ENCODE peak calls at places on chromosomes 7 and 10, in four cellular contexts. L is nephron progenitor cell, Y is astrocyte, K is prostate gland. C is an unnamed sample.

GRCh38 chr7:632831-633210 is 93.7 kb upstream of the DNAAF5 start:
- DNase-seq in L (no peak), Y (no peak), K (no peak), C (no peak)

GRCh38 chr7:155412416-155413253 is 45.3 kb upstream of the EN2 start:
- DNase-seq in L (peak), Y (no peak), K (peak), C (peak)

GRCh38 chr7:153399554-153399940 is 640.0 kb downstream of the ACTR3B start:
- DNase-seq in L (no peak), Y (no peak), K (no peak), C (no peak)

GRCh38 chr7:82359426-82359825 is 84.2 kb downstream of the CACNA2D1 start:
- DNase-seq in L (no peak), Y (no peak), K (no peak), C (no peak)

GRCh38 chr10:69327463-69328345 is 49.4 kb downstream of the HK1 start:
- DNase-seq in L (no peak), Y (peak), K (peak), C (peak)

GRCh38 chr7:105924950-105925349 is 38.1 kb upstream of the CDHR3 start:
- DNase-seq in L (no peak), Y (no peak), K (no peak), C (no peak)

GRCh38 chr7:93148135-93148534 is at the start of gene SAMD9L:
- DNase-seq in L (no peak), Y (no peak), K (no peak), C (peak)

GRCh38 chr7:130124711-130125110 is 54.4 kb downstream of the KLHDC10 start:
- DNase-seq in L (no peak), Y (no peak), K (no peak), C (no peak)

GRCh38 chr7:104652865-104653264 is 324.5 kb downstream of the LHFPL3 start:
- DNase-seq in L (no peak), Y (no peak), K (no peak), C (no peak)

GRCh38 chr10:30600005-30600404 is 29.5 kb downstream of the LYZL2 start:
- DNase-seq in L (no peak), Y (no peak), K (no peak), C (no peak)

GRCh38 chr10:122279725-122280141 is 8.6 kb downstream of the BTBD16 start:
- DNase-seq in L (peak), Y (peak), K (no peak), C (no peak)

GRCh38 chr10:35643151-35643975 is 1.3 kb upstream of the FZD8 start:
- DNase-seq in L (peak), Y (peak), K (peak), C (peak)

GRCh38 chr7:148255333-148255732 is 335.2 kb upstream of the C7orf33 start:
- DNase-seq in L (no peak), Y (no peak), K (no peak), C (no peak)

GRCh38 chr10:113228570-113228969 is 278.5 kb downstream of the TCF7L2 start:
- DNase-seq in L (no peak), Y (peak), K (no peak), C (no peak)

GRCh38 chr7:22855049-22855392 is 32.4 kb upstream of the TOMM7 start:
- DNase-seq in L (no peak), Y (no peak), K (no peak), C (no peak)

GRCh38 chr7:22854158-22855048 is 31.8 kb upstream of the TOMM7 start:
- DNase-seq in L (peak), Y (peak), K (peak), C (peak)

GRCh38 chr7:22851140-22851539 is 28.5 kb upstream of the TOMM7 start:
- DNase-seq in L (no peak), Y (no peak), K (no peak), C (no peak)

GRCh38 chr7:22853138-22853537 is 30.5 kb upstream of the TOMM7 start:
- DNase-seq in L (no peak), Y (no peak), K (no peak), C (no peak)

GRCh38 chr7:22853674-22854157 is 31.1 kb upstream of the TOMM7 start:
- DNase-seq in L (no peak), Y (no peak), K (peak), C (peak)
- TF ChIP-seq CTCF in L (no peak), Y (no peak), K (peak), C (no peak)

GRCh38 chr10:74099836-74100235 is 50.8 kb downstream of the AP3M1 start:
- DNase-seq in L (no peak), Y (no peak), K (peak), C (no peak)

GRCh38 chr10:74104996-74105395 is 45.6 kb downstream of the AP3M1 start:
- DNase-seq in L (no peak), Y (no peak), K (no peak), C (no peak)

GRCh38 chr10:74104480-74104879 is 46.1 kb downstream of the AP3M1 start:
- DNase-seq in L (no peak), Y (no peak), K (no peak), C (no peak)

GRCh38 chr10:74107391-74107790 is 43.2 kb downstream of the AP3M1 start:
- DNase-seq in L (no peak), Y (no peak), K (no peak), C (no peak)

GRCh38 chr10:74103560-74104248 is 46.9 kb downstream of the AP3M1 start:
- DNase-seq in L (no peak), Y (no peak), K (no peak), C (no peak)
- TF ChIP-seq CTCF in L (peak), Y (peak), K (no peak), C (no peak)

GRCh38 chr7:74658171-74659004 is 870 bp downstream of the GTF2I start:
- DNase-seq in L (peak), Y (peak), K (peak), C (peak)
- TF ChIP-seq CTCF in L (no peak), Y (no peak), K (no peak), C (no peak)

DNA sequence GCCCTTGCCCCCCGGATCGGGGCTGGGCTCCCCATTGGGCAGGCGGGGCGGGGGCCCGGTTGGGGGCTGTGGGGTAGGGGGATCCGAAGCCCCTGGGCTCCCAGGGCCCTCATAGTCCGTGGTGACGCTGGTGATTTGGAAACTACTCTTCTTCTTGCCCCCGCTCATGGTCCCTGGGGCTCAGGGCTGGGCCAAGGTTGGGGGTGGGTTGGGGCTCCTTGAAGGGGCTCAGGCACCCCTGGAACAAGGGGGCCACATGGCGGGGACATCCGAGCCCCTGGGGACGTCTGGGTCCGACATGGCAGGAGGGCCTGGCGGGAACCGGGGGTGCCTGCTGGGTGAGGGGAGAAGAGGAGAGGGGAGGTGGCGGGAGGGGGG is 1.2 kb downstream of the TSC22D4 start:
- DNase-seq in L (peak), Y (no peak), K (no peak), C (no peak)
- TF ChIP-seq CTCF in L (no peak), Y (no peak), K (no peak), C (no peak)

C was measured in colonic mucosa.